ENCODE peak calls at places on chromosomes 12 and 14, in four cellular contexts. A, T, U and R are unnamed samples.
A peak's percentile ranks its signal among the peaks of the same experiment; 100 is the strongest.

GRCh38 chr12:38025916-38026315 is 290.7 kb upstream of the ALG10B start:
- DNase-seq in A (no peak), T (no peak), U (no peak), R (no peak)

GRCh38 chr12:122449317-122449716 is 26.8 kb upstream of the CLIP1 start:
- DNase-seq in A (peak; percentile 52), T (peak; percentile 60), U (peak; percentile 76), R (peak; percentile 81)

GRCh38 chr14:101119830-101120571 is 216.5 kb upstream of the RTL1 start:
- DNase-seq in A (no peak), T (no peak), U (no peak), R (no peak)

GRCh38 chr12:22480016-22480415 is 64.3 kb downstream of the C2CD5 start:
- DNase-seq in A (no peak), T (no peak), U (no peak), R (no peak)

GRCh38 chr12:73769337-73769736 is 768.3 kb upstream of the ATXN7L3B start:
- DNase-seq in A (no peak), T (no peak), U (no peak), R (no peak)

GRCh38 chr12:116559330-116560080 is at the start of gene MAP1LC3B2:
- DNase-seq in A (peak; percentile 88), T (peak; percentile 65), U (peak; percentile 60), R (no peak)

GRCh38 chr12:131353376-131353775 is 357.5 kb upstream of the SFSWAP start:
- DNase-seq in A (no peak), T (no peak), U (no peak), R (no peak)

GRCh38 chr14:51498411-51499227 is 153.1 kb upstream of the FRMD6 start:
- DNase-seq in A (no peak), T (no peak), U (no peak), R (no peak)

GRCh38 chr12:92463171-92463570 is 239.6 kb upstream of the PLEKHG7 start:
- DNase-seq in A (no peak), T (no peak), U (no peak), R (no peak)

GRCh38 chr14:73258845-73259611 is 21.7 kb downstream of the PAPLN start:
- DNase-seq in A (no peak), T (no peak), U (no peak), R (no peak)

GRCh38 chr14:106586098-106586704 is 1059.8 kb downstream of the TMEM121 start:
- DNase-seq in A (peak; percentile 18), T (no peak), U (peak; percentile 13), R (no peak)

GRCh38 chr14:68172664-68173063 is 353.1 kb downstream of the RAD51B start:
- DNase-seq in A (no peak), T (no peak), U (peak; percentile 93), R (no peak)

GRCh38 chr12:53476769-53477209 is 22.5 kb downstream of the MAP3K12 start:
- DNase-seq in A (no peak), T (no peak), U (no peak), R (no peak)

GRCh38 chr14:75430106-75430505 is 2.3 kb downstream of the JDP2 start:
- DNase-seq in A (no peak), T (no peak), U (no peak), R (no peak)

GRCh38 chr14:24102357-24103048 is 8.4 kb downstream of the PCK2 start:
- DNase-seq in A (no peak), T (no peak), U (no peak), R (no peak)

GRCh38 chr14:21867541-21867940 is 193.9 kb upstream of the OR4E1 start:
- DNase-seq in A (no peak), T (peak; percentile 60), U (no peak), R (no peak)

GRCh38 chr12:93025145-93026103 is 96.3 kb upstream of the EEA1 start:
- DNase-seq in A (no peak), T (peak; percentile 66), U (peak; percentile 59), R (peak; percentile 26)

GRCh38 chr12:22709292-22709691 is 84.3 kb downstream of the ETNK1 start:
- DNase-seq in A (no peak), T (no peak), U (peak; percentile 42), R (no peak)

GRCh38 chr14:54291491-54292191 is 105.2 kb upstream of the CDKN3 start:
- DNase-seq in A (no peak), T (no peak), U (no peak), R (no peak)

GRCh38 chr12:77996670-77997069 is 166.0 kb downstream of the NAV3 start:
- DNase-seq in A (no peak), T (no peak), U (no peak), R (no peak)

GRCh38 chr14:48936352-48936751 is 649.8 kb downstream of the RPS29 start:
- DNase-seq in A (no peak), T (peak; percentile 46), U (no peak), R (no peak)

GRCh38 chr14:61417141-61417540 is 95.8 kb downstream of the PRKCH start:
- DNase-seq in A (no peak), T (no peak), U (no peak), R (no peak)

GRCh38 chr14:104973215-104974145 is 4.7 kb downstream of the AHNAK2 start:
- DNase-seq in A (peak; percentile 92), T (peak; percentile 94), U (peak; percentile 97), R (peak; percentile 79)

GRCh38 chr14:80491562-80492139 is 280.3 kb upstream of the DIO2 start:
- DNase-seq in A (no peak), T (no peak), U (no peak), R (no peak)

GRCh38 chr12:4143909-4144308 is 129.7 kb upstream of the CCND2 start:
- DNase-seq in A (no peak), T (no peak), U (peak; percentile 43), R (no peak)

GRCh38 chr12:3409662-3410061 is 81.3 kb upstream of the PRMT8 start:
- DNase-seq in A (no peak), T (no peak), U (no peak), R (no peak)

GRCh38 chr12:132535046-132535445 is 45.1 kb downstream of the FBRSL1 start:
- DNase-seq in A (no peak), T (no peak), U (no peak), R (no peak)

GRCh38 chr14:92890830-92891598 is 31.9 kb upstream of the CHGA start:
- DNase-seq in A (no peak), T (no peak), U (no peak), R (no peak)

GRCh38 chr14:76981670-76982069 is 46.8 kb downstream of the IRF2BPL start:
- DNase-seq in A (no peak), T (no peak), U (no peak), R (no peak)

GRCh38 chr12:13203028-13203922 is 6.7 kb downstream of the EMP1 start:
- DNase-seq in A (peak; percentile 83), T (no peak), U (peak; percentile 55), R (no peak)

GRCh38 chr12:132801741-132802140 is 26.9 kb downstream of the GOLGA3 start:
- DNase-seq in A (no peak), T (no peak), U (no peak), R (no peak)

GRCh38 chr14:33851366-33851765 is 99.5 kb downstream of the EGLN3 start:
- DNase-seq in A (no peak), T (no peak), U (no peak), R (no peak)

GRCh38 chr12:107436376-107436775 is 249.2 kb upstream of the PWP1 start:
- DNase-seq in A (peak; percentile 0), T (peak; percentile 61), U (peak; percentile 45), R (peak; percentile 69)

GRCh38 chr12:29088611-29089219 is 60.4 kb upstream of the FAR2 start:
- DNase-seq in A (no peak), T (no peak), U (peak; percentile 4), R (no peak)

GRCh38 chr14:75770635-75771034 is 109.6 kb downstream of the TTLL5 start:
- DNase-seq in A (no peak), T (no peak), U (no peak), R (no peak)

GRCh38 chr12:51389302-51389999 is 1.8 kb downstream of the GALNT6 start:
- DNase-seq in A (no peak), T (no peak), U (no peak), R (peak; percentile 79)

GRCh38 chr12:81859521-81859920 is 100.4 kb upstream of the PPFIA2 start:
- DNase-seq in A (no peak), T (no peak), U (no peak), R (no peak)

GRCh38 chr12:57258977-57259970 is 8.3 kb upstream of the STAC3 start:
- DNase-seq in A (no peak), T (no peak), U (no peak), R (no peak)

GRCh38 chr14:37931998-37932397 is 275.7 kb upstream of the SSTR1 start:
- DNase-seq in A (no peak), T (no peak), U (no peak), R (no peak)

GRCh38 chr14:37939442-37940028 is 268.2 kb upstream of the SSTR1 start:
- DNase-seq in A (no peak), T (no peak), U (no peak), R (no peak)

DNA sequence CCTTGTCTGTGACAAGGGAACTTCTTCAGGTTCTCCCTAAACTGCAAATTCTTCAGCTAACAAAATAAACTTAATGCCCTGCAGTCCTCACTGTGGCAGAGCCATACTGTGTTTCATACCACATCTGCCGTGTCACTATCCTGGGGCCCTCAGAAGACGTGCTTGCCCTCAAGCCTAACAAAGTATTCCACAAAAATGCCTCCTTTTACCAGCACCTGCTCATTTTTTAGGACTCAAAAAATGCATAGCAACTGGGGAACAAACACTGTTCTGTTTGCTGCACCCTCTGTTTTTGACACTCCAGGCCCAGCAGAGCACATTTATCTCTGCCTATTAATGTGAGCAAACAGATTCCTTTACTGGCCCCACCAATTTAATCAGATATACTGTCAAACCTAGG is 270.7 kb upstream of the SSTR1 start:
- DNase-seq in A (no peak), T (no peak), U (no peak), R (no peak)
- H3K27ac ChIP-seq in A (no peak overlapping the region), T (no peak overlapping the region), U (no peak overlapping the region), R (no peak overlapping the region)

GRCh38 chr12:48716493-48717251 is at the start of gene CCNT1:
- DNase-seq in A (peak; percentile 98), T (peak; percentile 100), U (peak; percentile 100), R (peak; percentile 99)
- TF ChIP-seq CTCF in A (peak; percentile 10), T (peak; percentile 41), U (no peak), R (peak; percentile 54)

DNA sequence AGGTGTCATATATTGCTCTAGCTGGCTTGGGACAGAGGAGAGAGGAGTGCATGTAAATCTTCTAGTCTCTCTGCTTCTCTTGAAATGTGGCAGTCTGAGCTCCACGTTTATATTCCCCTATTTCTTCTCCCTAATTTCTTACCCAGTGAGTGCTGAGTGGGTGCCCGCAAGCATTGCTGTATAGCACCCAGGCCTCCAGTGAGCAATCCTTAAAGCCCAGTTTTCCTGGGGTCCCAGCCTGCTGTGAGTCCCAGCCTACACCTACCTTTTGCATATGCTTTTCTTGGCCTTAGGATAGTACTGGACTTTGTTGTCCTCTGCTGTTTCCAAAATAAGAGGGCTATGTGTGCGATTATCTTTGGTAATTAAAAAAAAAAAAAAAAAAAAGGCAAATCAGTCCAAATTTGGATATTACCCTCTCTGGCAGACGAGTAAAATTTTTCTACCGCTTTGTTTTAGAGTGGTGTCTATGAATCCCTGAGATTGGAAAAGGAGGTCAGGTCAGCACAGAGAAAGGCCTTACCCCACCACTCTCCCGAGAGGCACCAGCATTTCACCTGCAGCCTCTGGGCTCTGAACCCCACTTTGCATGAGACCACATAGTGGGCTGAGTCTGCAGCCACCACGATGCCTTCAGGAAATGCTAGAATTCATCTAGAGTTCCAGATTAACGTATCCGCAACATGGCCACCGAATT is 1.1 kb downstream of the MGST1 start:
- DNase-seq in A (no peak), T (no peak), U (peak; percentile 39), R (no peak)
- H3K27ac ChIP-seq in A (peak overlapping the region; percentile 96), T (peak overlapping the region; percentile 89), U (peak overlapping the region; percentile 97), R (peak overlapping the region; percentile 99)

GRCh38 chr12:46661161-46661845 is 164.5 kb downstream of the SLC38A4 start:
- DNase-seq in A (peak; percentile 39), T (peak; percentile 91), U (peak; percentile 90), R (peak; percentile 85)
- TF ChIP-seq CTCF in A (peak; percentile 65), T (peak; percentile 79), U (peak; percentile 77), R (peak; percentile 92)